ENCODE peak calls at places on chromosomes 12 and 14, in ten cellular contexts. R is foreskin keratinocyte, T is right cardiac atrium, O is NT2/D1, W is MM.1S, U is Karpas-422, V is upper lobe of right lung, C is uterus, K is ovary, P is left ventricle myocardium inferior. E is an unnamed sample.

GRCh38 chr14:74510955-74511354 is 17.4 kb downstream of the ISCA2 start:
- DNase-seq in R (no peak), T (peak; percentile 26), O (no peak), W (no peak), U (no peak), V (peak; percentile 60), C (no peak), K (no peak), P (no peak), E (no peak)

GRCh38 chr14:101598159-101598558 is 36.9 kb downstream of the DIO3 start:
- DNase-seq in R (no peak), T (peak; percentile 2), O (no peak), W (no peak), U (no peak), V (no peak), C (no peak), K (peak; percentile 7), P (peak; percentile 12), E (no peak)

GRCh38 chr12:9674226-9674590 is 4.7 kb downstream of the CLEC2D start:
- DNase-seq in R (no peak), T (no peak), O (no peak), W (no peak), U (no peak), V (no peak), C (no peak), K (no peak), P (no peak), E (peak; percentile 78)

GRCh38 chr12:24424889-24425600 is 475.6 kb upstream of the SOX5 start:
- DNase-seq in R (no peak), T (no peak), O (no peak), W (no peak), U (no peak), V (no peak), C (no peak), K (no peak), P (no peak), E (no peak)

GRCh38 chr12:80412343-80412953 is 31.6 kb upstream of the PTPRQ start:
- DNase-seq in R (no peak), T (no peak), O (peak; percentile 38), W (peak; percentile 72), U (peak; percentile 83), V (no peak), C (no peak), K (no peak), P (no peak), E (peak; percentile 67)

GRCh38 chr14:91149462-91149861 is 35.6 kb downstream of the DGLUCY start:
- DNase-seq in R (peak; percentile 83), T (no peak), O (no peak), W (no peak), U (no peak), V (no peak), C (peak; percentile 77), K (peak; percentile 57), P (no peak), E (no peak)

GRCh38 chr14:55711171-55711811 is 131.3 kb downstream of the KTN1 start:
- DNase-seq in R (no peak), T (no peak), O (no peak), W (no peak), U (no peak), V (no peak), C (no peak), K (no peak), P (no peak), E (no peak)

GRCh38 chr12:75884465-75884985 is 147.1 kb downstream of the PHLDA1 start:
- DNase-seq in R (no peak), T (no peak), O (no peak), W (no peak), U (no peak), V (no peak), C (no peak), K (no peak), P (no peak), E (no peak)

GRCh38 chr12:93514853-93515252 is 47.5 kb downstream of the MRPL42 start:
- DNase-seq in R (peak; percentile 32), T (no peak), O (no peak), W (no peak), U (no peak), V (no peak), C (no peak), K (no peak), P (no peak), E (no peak)

GRCh38 chr12:85367886-85368385 is 87.9 kb downstream of the ALX1 start:
- DNase-seq in R (no peak), T (no peak), O (no peak), W (no peak), U (no peak), V (no peak), C (no peak), K (no peak), P (no peak), E (no peak)

GRCh38 chr12:125021096-125021495 is 27.7 kb downstream of the BRI3BP start:
- DNase-seq in R (no peak), T (no peak), O (no peak), W (no peak), U (no peak), V (no peak), C (no peak), K (no peak), P (no peak), E (no peak)

GRCh38 chr14:73457935-73458218 is 469 bp downstream of the NUMB start:
- DNase-seq in R (no peak), T (no peak), O (no peak), W (no peak), U (no peak), V (peak; percentile 77), C (no peak), K (peak; percentile 64), P (peak; percentile 44), E (no peak)

GRCh38 chr12:105338954-105339353 is 8.5 kb downstream of the C12orf75 start:
- DNase-seq in R (no peak), T (no peak), O (no peak), W (no peak), U (no peak), V (no peak), C (no peak), K (no peak), P (no peak), E (no peak)

GRCh38 chr12:92529944-92530343 is 172.8 kb upstream of the PLEKHG7 start:
- DNase-seq in R (no peak), T (no peak), O (no peak), W (no peak), U (no peak), V (no peak), C (no peak), K (no peak), P (no peak), E (no peak)

GRCh38 chr14:103122578-103123127 is 608 bp upstream of the TNFAIP2 start:
- DNase-seq in R (no peak), T (peak; percentile 78), O (no peak), W (no peak), U (no peak), V (no peak), C (no peak), K (peak; percentile 52), P (peak; percentile 48), E (no peak)

GRCh38 chr14:95354834-95355233 is 35.1 kb upstream of the CLMN start:
- DNase-seq in R (no peak), T (no peak), O (no peak), W (no peak), U (no peak), V (no peak), C (no peak), K (no peak), P (no peak), E (no peak)
- H3K4me1 ChIP-seq in R (no peaks in the 10 kb centered on the region), T (no peaks in the 10 kb centered on the region), O (no peaks in the 10 kb centered on the region), W (no peaks in the 10 kb centered on the region), U (no peaks in the 10 kb centered on the region), V (no peaks in the 10 kb centered on the region), C (no peaks in the 10 kb centered on the region), K (no peaks in the 10 kb centered on the region), P (peaks cover 9% of the 10 kb centered on the region), E (no peaks in the 10 kb centered on the region)

DNA sequence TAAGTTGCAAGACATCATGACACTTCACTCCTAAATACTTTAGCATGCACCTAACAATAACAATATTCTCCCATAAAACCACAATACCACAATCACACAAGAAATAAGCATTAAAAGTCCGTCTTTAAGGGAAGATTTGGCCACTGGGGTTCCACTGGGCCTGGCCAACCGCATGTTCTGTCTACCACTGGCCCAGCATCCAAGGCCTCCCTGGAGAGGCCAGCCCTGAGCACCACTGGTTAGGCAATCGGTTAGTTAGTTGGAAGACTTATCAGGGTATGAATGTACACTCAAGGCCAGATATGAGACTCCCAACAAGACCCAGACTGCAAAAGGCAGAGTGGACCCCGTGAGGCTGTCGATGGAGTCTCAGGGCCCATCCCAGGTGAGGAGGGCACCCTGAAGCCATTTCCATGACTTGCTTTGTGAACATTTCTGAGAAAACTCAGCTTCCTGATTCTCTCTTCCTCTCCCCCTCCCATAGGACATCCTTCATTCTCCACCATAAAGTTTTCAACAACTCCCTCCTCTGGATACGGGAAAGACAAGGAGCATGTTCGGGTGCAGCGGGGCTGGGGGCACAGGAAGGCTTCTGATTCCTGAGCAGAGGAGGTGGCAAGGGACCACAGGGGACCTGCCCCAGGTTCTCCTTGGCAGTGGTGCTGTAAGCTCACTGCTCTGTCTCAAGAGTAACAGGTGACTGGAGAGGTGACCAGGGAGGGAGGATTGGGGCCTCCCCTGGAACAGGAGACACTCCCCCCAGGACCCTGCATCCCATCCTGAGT is 5.9 kb downstream of the PXN start:
- DNase-seq in R (no peak), T (peak; percentile 89), O (no peak), W (no peak), U (no peak), V (no peak), C (no peak), K (no peak), P (peak; percentile 57), E (no peak)
- H3K4me1 ChIP-seq in R (peaks cover 39% of the 10 kb centered on the region), T (peaks cover 36% of the 10 kb centered on the region), O (peaks cover 37% of the 10 kb centered on the region), W (no peaks in the 10 kb centered on the region), U (peaks cover 3% of the 10 kb centered on the region), V (peaks cover 75% of the 10 kb centered on the region), C (peaks cover 24% of the 10 kb centered on the region), K (peaks cover 25% of the 10 kb centered on the region), P (peaks cover 100% of the 10 kb centered on the region), E (peaks cover 1% of the 10 kb centered on the region)

DNA sequence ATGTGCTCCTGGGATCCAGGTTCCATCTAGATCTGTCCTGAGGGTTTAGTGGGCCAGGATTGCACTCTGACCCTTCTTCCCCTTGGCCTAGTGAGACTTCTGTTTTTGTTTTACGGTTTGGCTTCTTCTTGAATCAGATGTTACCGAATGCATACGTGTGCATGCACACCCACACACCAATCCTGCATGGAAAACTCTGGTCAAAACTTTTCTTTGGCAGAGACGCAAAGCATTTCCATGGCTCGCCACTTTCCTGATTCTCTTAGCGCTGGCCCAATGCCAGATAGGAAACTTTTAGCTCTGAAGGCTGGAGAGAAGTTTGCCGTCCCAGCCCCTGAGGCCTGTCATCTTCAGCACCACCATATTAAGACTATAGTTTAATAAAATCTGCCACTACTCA is 67.4 kb upstream of the ACTN1 start:
- DNase-seq in R (no peak), T (peak; percentile 71), O (no peak), W (no peak), U (no peak), V (no peak), C (peak; percentile 79), K (peak; percentile 59), P (no peak), E (no peak)
- H3K4me1 ChIP-seq in R (peaks cover 5% of the 10 kb centered on the region), T (peaks cover 42% of the 10 kb centered on the region), O (peaks cover 4% of the 10 kb centered on the region), W (no peaks in the 10 kb centered on the region), U (peaks cover 11% of the 10 kb centered on the region), V (peaks cover 81% of the 10 kb centered on the region), C (peaks cover 36% of the 10 kb centered on the region), K (peaks cover 45% of the 10 kb centered on the region), P (peaks cover 91% of the 10 kb centered on the region), E (peaks cover 14% of the 10 kb centered on the region)

DNA sequence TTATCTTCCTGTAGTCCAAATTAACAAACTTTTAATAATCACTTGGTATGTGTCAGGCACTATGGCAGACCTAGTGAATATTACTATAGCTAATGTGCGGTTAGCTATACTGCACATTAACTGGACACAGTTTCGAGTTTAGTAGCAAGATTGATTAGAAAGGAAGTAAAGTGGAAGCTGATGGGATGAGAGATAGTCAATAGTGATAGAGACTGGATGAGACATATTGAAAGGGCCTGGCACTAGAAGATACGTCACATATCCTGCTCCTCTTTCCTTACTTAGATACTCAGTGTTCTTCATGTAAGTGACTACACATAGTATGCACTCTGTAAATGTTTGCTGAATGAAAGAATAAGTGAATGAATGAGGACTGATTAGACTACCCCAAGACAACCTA is 5.5 kb downstream of the TBK1 start:
- DNase-seq in R (no peak), T (no peak), O (no peak), W (no peak), U (no peak), V (no peak), C (no peak), K (no peak), P (no peak), E (no peak)
- H3K4me1 ChIP-seq in R (peaks cover 16% of the 10 kb centered on the region), T (no peaks in the 10 kb centered on the region), O (peaks cover 3% of the 10 kb centered on the region), W (peaks cover 14% of the 10 kb centered on the region), U (peaks cover 47% of the 10 kb centered on the region), V (peaks cover 37% of the 10 kb centered on the region), C (peaks cover 4% of the 10 kb centered on the region), K (peaks cover 8% of the 10 kb centered on the region), P (peaks cover 61% of the 10 kb centered on the region), E (peaks cover 26% of the 10 kb centered on the region)